ENCODE peak calls at places on chromosomes 13 and 19, in nine cellular contexts. One of them, this sample, is unnamed.

GRCh38 chr13:66040506-66040905 is 1189.6 kb downstream of the PCDH9 start:
- DNase-seq in brain microvascular endothelial cell: no peak
- DNase-seq in right cardiac atrium: no peak
- DNase-seq in fibroblast of gingiva: peak
- DNase-seq in stomach: no peak
- DNase-seq in caudate nucleus: no peak
- DNase-seq in NCI-H82: no peak
- DNase-seq in astrocyte of the spinal cord: no peak
- DNase-seq in mammary epithelial cell: no peak
- DNase-seq in this sample: no peak

GRCh38 chr13:44906758-44907157 is 82.5 kb downstream of the NUFIP1 start:
- DNase-seq in brain microvascular endothelial cell: no peak
- DNase-seq in right cardiac atrium: no peak
- DNase-seq in fibroblast of gingiva: peak
- DNase-seq in stomach: peak
- DNase-seq in caudate nucleus: no peak
- DNase-seq in NCI-H82: no peak
- DNase-seq in astrocyte of the spinal cord: peak
- DNase-seq in mammary epithelial cell: no peak
- DNase-seq in this sample: no peak

GRCh38 chr13:110415669-110416068 is 108.6 kb downstream of the COL4A2 start:
- DNase-seq in brain microvascular endothelial cell: no peak
- DNase-seq in right cardiac atrium: no peak
- DNase-seq in fibroblast of gingiva: no peak
- DNase-seq in stomach: no peak
- DNase-seq in caudate nucleus: no peak
- DNase-seq in NCI-H82: peak
- DNase-seq in astrocyte of the spinal cord: no peak
- DNase-seq in mammary epithelial cell: peak
- DNase-seq in this sample: no peak

GRCh38 chr13:112899618-112900600 is 69.1 kb upstream of the MCF2L start:
- DNase-seq in brain microvascular endothelial cell: no peak
- DNase-seq in right cardiac atrium: no peak
- DNase-seq in fibroblast of gingiva: no peak
- DNase-seq in stomach: no peak
- DNase-seq in caudate nucleus: no peak
- DNase-seq in NCI-H82: no peak
- DNase-seq in astrocyte of the spinal cord: no peak
- DNase-seq in mammary epithelial cell: no peak
- DNase-seq in this sample: no peak

GRCh38 chr13:32720026-32720425 is 133.8 kb downstream of the PDS5B start:
- DNase-seq in brain microvascular endothelial cell: no peak
- DNase-seq in right cardiac atrium: no peak
- DNase-seq in fibroblast of gingiva: peak
- DNase-seq in stomach: no peak
- DNase-seq in caudate nucleus: no peak
- DNase-seq in NCI-H82: no peak
- DNase-seq in astrocyte of the spinal cord: no peak
- DNase-seq in mammary epithelial cell: no peak
- DNase-seq in this sample: peak

GRCh38 chr19:42081584-42082258 is 5.8 kb downstream of the ZNF574 start:
- DNase-seq in brain microvascular endothelial cell: peak
- DNase-seq in right cardiac atrium: no peak
- DNase-seq in fibroblast of gingiva: peak
- DNase-seq in stomach: no peak
- DNase-seq in caudate nucleus: no peak
- DNase-seq in NCI-H82: peak
- DNase-seq in astrocyte of the spinal cord: peak
- DNase-seq in mammary epithelial cell: no peak
- DNase-seq in this sample: peak

GRCh38 chr19:28727133-28727834 is 485.7 kb downstream of the UQCRFS1 start:
- DNase-seq in brain microvascular endothelial cell: no peak
- DNase-seq in right cardiac atrium: no peak
- DNase-seq in fibroblast of gingiva: no peak
- DNase-seq in stomach: no peak
- DNase-seq in caudate nucleus: no peak
- DNase-seq in NCI-H82: no peak
- DNase-seq in astrocyte of the spinal cord: no peak
- DNase-seq in mammary epithelial cell: no peak
- DNase-seq in this sample: no peak

GRCh38 chr13:23087884-23088283 is 92.9 kb upstream of the SGCG start:
- DNase-seq in brain microvascular endothelial cell: peak
- DNase-seq in right cardiac atrium: no peak
- DNase-seq in fibroblast of gingiva: no peak
- DNase-seq in stomach: no peak
- DNase-seq in caudate nucleus: no peak
- DNase-seq in NCI-H82: peak
- DNase-seq in astrocyte of the spinal cord: peak
- DNase-seq in mammary epithelial cell: no peak
- DNase-seq in this sample: no peak

GRCh38 chr13:56735537-56735942 is 405.2 kb upstream of the PRR20A start:
- DNase-seq in brain microvascular endothelial cell: no peak
- DNase-seq in right cardiac atrium: no peak
- DNase-seq in fibroblast of gingiva: no peak
- DNase-seq in stomach: no peak
- DNase-seq in caudate nucleus: no peak
- DNase-seq in NCI-H82: no peak
- DNase-seq in astrocyte of the spinal cord: no peak
- DNase-seq in mammary epithelial cell: no peak
- DNase-seq in this sample: no peak

GRCh38 chr19:1417145-1417544 is 9.8 kb downstream of the DAZAP1 start:
- DNase-seq in brain microvascular endothelial cell: peak
- DNase-seq in right cardiac atrium: no peak
- DNase-seq in fibroblast of gingiva: peak
- DNase-seq in stomach: no peak
- DNase-seq in caudate nucleus: no peak
- DNase-seq in NCI-H82: no peak
- DNase-seq in astrocyte of the spinal cord: peak
- DNase-seq in mammary epithelial cell: no peak
- DNase-seq in this sample: no peak

GRCh38 chr19:15419413-15420025 is 731 bp upstream of the AKAP8L start:
- DNase-seq in brain microvascular endothelial cell: no peak
- DNase-seq in right cardiac atrium: no peak
- DNase-seq in fibroblast of gingiva: peak
- DNase-seq in stomach: no peak
- DNase-seq in caudate nucleus: no peak
- DNase-seq in NCI-H82: peak
- DNase-seq in astrocyte of the spinal cord: no peak
- DNase-seq in mammary epithelial cell: no peak
- DNase-seq in this sample: no peak

GRCh38 chr19:50702870-50703829 is 16.5 kb downstream of the SHANK1 start:
- DNase-seq in brain microvascular endothelial cell: no peak
- DNase-seq in right cardiac atrium: no peak
- DNase-seq in fibroblast of gingiva: no peak
- DNase-seq in stomach: no peak
- DNase-seq in caudate nucleus: no peak
- DNase-seq in NCI-H82: peak
- DNase-seq in astrocyte of the spinal cord: no peak
- DNase-seq in mammary epithelial cell: no peak
- DNase-seq in this sample: peak

GRCh38 chr19:2239771-2240770 is 3.4 kb downstream of the SF3A2 start:
- DNase-seq in brain microvascular endothelial cell: peak
- DNase-seq in right cardiac atrium: no peak
- DNase-seq in fibroblast of gingiva: peak
- DNase-seq in stomach: no peak
- DNase-seq in caudate nucleus: no peak
- DNase-seq in NCI-H82: no peak
- DNase-seq in astrocyte of the spinal cord: peak
- DNase-seq in mammary epithelial cell: no peak
- DNase-seq in this sample: no peak

GRCh38 chr19:33448159-33448516 is 73.5 kb downstream of the PEPD start:
- DNase-seq in brain microvascular endothelial cell: no peak
- DNase-seq in right cardiac atrium: no peak
- DNase-seq in fibroblast of gingiva: no peak
- DNase-seq in stomach: no peak
- DNase-seq in caudate nucleus: no peak
- DNase-seq in NCI-H82: no peak
- DNase-seq in astrocyte of the spinal cord: no peak
- DNase-seq in mammary epithelial cell: no peak
- DNase-seq in this sample: no peak

GRCh38 chr13:113220141-113220598 is 10.8 kb downstream of the CUL4A start:
- DNase-seq in brain microvascular endothelial cell: no peak
- DNase-seq in right cardiac atrium: no peak
- DNase-seq in fibroblast of gingiva: no peak
- DNase-seq in stomach: peak
- DNase-seq in caudate nucleus: no peak
- DNase-seq in NCI-H82: no peak
- DNase-seq in astrocyte of the spinal cord: no peak
- DNase-seq in mammary epithelial cell: no peak
- DNase-seq in this sample: no peak

GRCh38 chr13:46571189-46571901 is 18.4 kb downstream of the LRCH1 start:
- DNase-seq in brain microvascular endothelial cell: peak
- DNase-seq in right cardiac atrium: no peak
- DNase-seq in fibroblast of gingiva: peak
- DNase-seq in stomach: no peak
- DNase-seq in caudate nucleus: no peak
- DNase-seq in NCI-H82: peak
- DNase-seq in astrocyte of the spinal cord: peak
- DNase-seq in mammary epithelial cell: no peak
- DNase-seq in this sample: peak

GRCh38 chr19:3479177-3479818 is 1.0 kb downstream of the SMIM24 start:
- DNase-seq in brain microvascular endothelial cell: no peak
- DNase-seq in right cardiac atrium: no peak
- DNase-seq in fibroblast of gingiva: no peak
- DNase-seq in stomach: peak
- DNase-seq in caudate nucleus: no peak
- DNase-seq in NCI-H82: peak
- DNase-seq in astrocyte of the spinal cord: no peak
- DNase-seq in mammary epithelial cell: no peak
- DNase-seq in this sample: no peak

GRCh38 chr13:98478134-98479129 is 98.5 kb downstream of the STK24 start:
- DNase-seq in brain microvascular endothelial cell: peak
- DNase-seq in right cardiac atrium: no peak
- DNase-seq in fibroblast of gingiva: no peak
- DNase-seq in stomach: no peak
- DNase-seq in caudate nucleus: no peak
- DNase-seq in NCI-H82: peak
- DNase-seq in astrocyte of the spinal cord: peak
- DNase-seq in mammary epithelial cell: peak
- DNase-seq in this sample: no peak

GRCh38 chr13:26254583-26255102 is 714 bp downstream of the CDK8 start:
- DNase-seq in brain microvascular endothelial cell: peak
- DNase-seq in right cardiac atrium: peak
- DNase-seq in fibroblast of gingiva: peak
- DNase-seq in stomach: peak
- DNase-seq in caudate nucleus: peak
- DNase-seq in NCI-H82: peak
- DNase-seq in astrocyte of the spinal cord: peak
- DNase-seq in mammary epithelial cell: peak
- DNase-seq in this sample: peak

GRCh38 chr13:83221256-83221655 is 661.0 kb downstream of the SLITRK1 start:
- DNase-seq in brain microvascular endothelial cell: no peak
- DNase-seq in right cardiac atrium: no peak
- DNase-seq in fibroblast of gingiva: no peak
- DNase-seq in stomach: no peak
- DNase-seq in caudate nucleus: no peak
- DNase-seq in NCI-H82: peak
- DNase-seq in astrocyte of the spinal cord: peak
- DNase-seq in mammary epithelial cell: no peak
- DNase-seq in this sample: no peak

GRCh38 chr19:35665604-35666003 is 713 bp upstream of the UPK1A start:
- DNase-seq in brain microvascular endothelial cell: no peak
- DNase-seq in right cardiac atrium: no peak
- DNase-seq in fibroblast of gingiva: no peak
- DNase-seq in stomach: no peak
- DNase-seq in caudate nucleus: no peak
- DNase-seq in NCI-H82: no peak
- DNase-seq in astrocyte of the spinal cord: no peak
- DNase-seq in mammary epithelial cell: no peak
- DNase-seq in this sample: no peak

GRCh38 chr13:106424805-106425204 is 110.7 kb downstream of the EFNB2 start:
- DNase-seq in brain microvascular endothelial cell: no peak
- DNase-seq in right cardiac atrium: no peak
- DNase-seq in fibroblast of gingiva: no peak
- DNase-seq in stomach: no peak
- DNase-seq in caudate nucleus: no peak
- DNase-seq in NCI-H82: no peak
- DNase-seq in astrocyte of the spinal cord: no peak
- DNase-seq in mammary epithelial cell: no peak
- DNase-seq in this sample: no peak

GRCh38 chr13:87827479-87827878 is 156.3 kb downstream of the SLITRK5 start:
- DNase-seq in brain microvascular endothelial cell: no peak
- DNase-seq in right cardiac atrium: no peak
- DNase-seq in fibroblast of gingiva: peak
- DNase-seq in stomach: no peak
- DNase-seq in caudate nucleus: no peak
- DNase-seq in NCI-H82: no peak
- DNase-seq in astrocyte of the spinal cord: peak
- DNase-seq in mammary epithelial cell: no peak
- DNase-seq in this sample: peak

This sample was measured in HCEC 1CT.